ENCODE peak calls at places on chromosomes 6 and 20, in five cellular contexts. R is H1, N is H9, Z is trophoblast cell, Y is neuronal stem cell. V is an unnamed sample.
A peak's percentile ranks its signal among the peaks of the same experiment; 100 is the strongest.

GRCh38 chr20:1769491-1769890 is 111.9 kb upstream of the SIRPG start:
- DNase-seq in R (no peak), N (no peak), Z (no peak), Y (no peak), V (no peak)

GRCh38 chr20:58699246-58700107 is 6.9 kb downstream of the NPEPL1 start:
- DNase-seq in R (no peak), N (peak; percentile 23), Z (no peak), Y (no peak), V (no peak)

GRCh38 chr6:36692220-36692619 is 5.4 kb upstream of the RAB44 start:
- DNase-seq in R (no peak), N (no peak), Z (no peak), Y (no peak), V (no peak)

GRCh38 chr6:28506807-28507475 is 8.7 kb downstream of the GPX6 start:
- DNase-seq in R (no peak), N (no peak), Z (no peak), Y (no peak), V (no peak)

GRCh38 chr6:679282-679681 is 13.7 kb downstream of the EXOC2 start:
- DNase-seq in R (no peak), N (no peak), Z (no peak), Y (no peak), V (no peak)

GRCh38 chr6:117449549-117450439 is 24.1 kb upstream of the ROS1 start:
- DNase-seq in R (peak; percentile 56), N (peak; percentile 46), Z (peak; percentile 46), Y (peak; percentile 54), V (peak; percentile 85)

GRCh38 chr20:10376271-10377075 is 57.5 kb downstream of the MKKS start:
- DNase-seq in R (no peak), N (no peak), Z (no peak), Y (no peak), V (peak; percentile 54)

GRCh38 chr6:36596359-36596758 is 2.2 kb downstream of the SRSF3 start:
- DNase-seq in R (no peak), N (no peak), Z (no peak), Y (no peak), V (no peak)

GRCh38 chr20:19026901-19027644 is 185.4 kb upstream of the SLC24A3 start:
- DNase-seq in R (peak; percentile 59), N (peak; percentile 60), Z (no peak), Y (no peak), V (no peak)

GRCh38 chr20:17904027-17904426 is 64.6 kb downstream of the SNX5 start:
- DNase-seq in R (no peak), N (no peak), Z (no peak), Y (no peak), V (no peak)

GRCh38 chr6:65638047-65638831 is 68.8 kb downstream of the EYS start:
- DNase-seq in R (peak; percentile 70), N (peak; percentile 71), Z (peak; percentile 30), Y (peak; percentile 18), V (no peak)

GRCh38 chr20:58621906-58622548 is 29.1 kb upstream of the STX16 start:
- DNase-seq in R (no peak), N (no peak), Z (no peak), Y (no peak), V (no peak)

GRCh38 chr6:159098636-159099106 is 53.9 kb upstream of the TAGAP start:
- DNase-seq in R (no peak), N (no peak), Z (peak; percentile 77), Y (no peak), V (no peak)

GRCh38 chr20:32478576-32478975 is 106.6 kb downstream of the NOL4L start:
- DNase-seq in R (no peak), N (no peak), Z (no peak), Y (no peak), V (no peak)

GRCh38 chr6:14068133-14068532 is 49.4 kb upstream of the CD83 start:
- DNase-seq in R (no peak), N (no peak), Z (peak; percentile 49), Y (no peak), V (peak; percentile 55)

DNA sequence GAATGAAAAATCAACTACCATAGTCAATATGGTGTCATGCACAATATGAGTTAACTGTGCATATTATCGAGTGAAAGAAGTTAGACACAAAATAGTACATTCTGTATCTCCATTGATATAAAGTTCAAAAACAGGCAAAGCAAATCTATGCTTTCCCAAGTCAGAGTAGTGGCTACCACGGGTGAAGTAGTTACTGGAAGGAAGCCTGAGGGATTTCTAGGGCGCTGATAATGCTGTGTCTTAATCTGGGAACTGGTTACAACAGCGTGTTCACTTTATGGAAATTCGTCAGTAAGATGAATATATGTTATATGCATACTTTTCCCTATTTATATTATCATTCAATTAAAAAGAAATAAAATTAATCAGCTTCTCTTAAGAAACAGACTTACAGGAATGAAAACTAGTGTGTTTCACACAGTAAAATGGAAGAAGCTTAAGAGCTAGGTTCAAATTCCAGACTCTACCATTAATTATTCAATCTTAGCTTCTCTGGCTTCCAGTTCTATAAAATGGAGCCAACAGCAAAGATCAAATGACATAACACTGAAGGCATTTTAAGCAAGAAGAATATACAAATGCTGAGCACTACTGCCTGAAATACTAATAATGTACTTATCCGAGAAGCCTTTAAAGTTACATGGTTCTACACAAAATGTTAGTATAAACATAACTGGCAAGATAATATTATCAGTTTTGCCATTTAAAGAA is 19.2 kb downstream of the BACH2 start:
- DNase-seq in R (no peak), N (no peak), Z (no peak), Y (no peak), V (no peak)
- H2BK12ac ChIP-seq in R (no peak overlapping the region), N (no peak overlapping the region), Z (no peak overlapping the region), Y (no peak overlapping the region), V (no peak overlapping the region)

DNA sequence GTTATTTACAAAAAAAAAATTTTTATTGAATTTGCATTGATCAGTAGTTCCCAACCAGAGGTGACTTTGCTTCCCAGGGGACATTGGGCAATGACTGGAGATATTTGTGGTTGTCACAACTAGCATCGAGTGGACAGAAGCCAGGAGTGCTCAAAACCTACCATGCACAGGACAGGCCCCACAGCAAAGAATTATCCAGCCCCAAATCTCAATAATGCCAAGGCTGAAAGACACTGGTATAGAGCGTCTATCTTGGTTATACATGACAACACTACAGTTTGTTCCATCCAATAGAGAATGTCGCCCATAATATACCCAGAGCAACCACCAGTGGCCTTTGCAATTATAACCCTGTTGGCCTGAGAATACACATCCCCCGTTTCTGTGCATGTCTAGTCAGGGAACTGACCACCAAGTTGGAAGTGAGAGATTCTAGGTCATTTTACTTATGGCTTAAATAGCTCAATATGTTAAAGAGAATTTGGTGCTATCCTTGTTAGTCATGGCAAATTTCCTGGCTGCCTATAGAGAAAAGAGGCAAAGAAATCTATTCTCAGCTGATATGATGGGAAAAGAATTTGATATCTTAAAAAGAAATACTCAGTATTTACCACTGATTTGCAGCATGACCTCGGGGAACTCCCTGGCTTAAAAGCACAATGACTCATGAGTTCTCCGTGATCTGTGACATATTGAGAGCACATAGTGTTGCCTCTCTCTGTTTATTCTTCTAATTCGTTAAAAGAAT is 76.0 kb upstream of the ADTRP start:
- DNase-seq in R (no peak), N (no peak), Z (no peak), Y (no peak), V (peak; percentile 82)
- H2BK120ac ChIP-seq in R (no peak overlapping the region), N (no peak overlapping the region), Z (no peak overlapping the region), Y (no peak overlapping the region), V (no peak overlapping the region)

GRCh38 chr6:108544586-108544985 is 16.1 kb upstream of the FOXO3 start:
- DNase-seq in R (no peak), N (no peak), Z (no peak), Y (no peak), V (no peak)
- H3K4ac ChIP-seq in R (no peak overlapping the region), N (no peak overlapping the region), Z (no peak overlapping the region), Y (no peak overlapping the region), V (no peak overlapping the region)

GRCh38 chr6:10522929-10523573 is 1.9 kb downstream of the GCNT2 start:
- DNase-seq in R (peak; percentile 58), N (peak; percentile 82), Z (no peak), Y (no peak), V (no peak)
- H2BK12ac ChIP-seq in R (peak overlapping the region; percentile 70), N (no peak overlapping the region), Z (peak overlapping the region; percentile 94), Y (no peak overlapping the region), V (no peak overlapping the region)

GRCh38 chr6:138592698-138593097 is 93.4 kb upstream of the NHSL1 start:
- DNase-seq in R (no peak), N (no peak), Z (no peak), Y (no peak), V (no peak)
- H2BK120ac ChIP-seq in R (peak overlapping the region; percentile 67), N (no peak overlapping the region), Z (no peak overlapping the region), Y (no peak overlapping the region), V (no peak overlapping the region)

DNA sequence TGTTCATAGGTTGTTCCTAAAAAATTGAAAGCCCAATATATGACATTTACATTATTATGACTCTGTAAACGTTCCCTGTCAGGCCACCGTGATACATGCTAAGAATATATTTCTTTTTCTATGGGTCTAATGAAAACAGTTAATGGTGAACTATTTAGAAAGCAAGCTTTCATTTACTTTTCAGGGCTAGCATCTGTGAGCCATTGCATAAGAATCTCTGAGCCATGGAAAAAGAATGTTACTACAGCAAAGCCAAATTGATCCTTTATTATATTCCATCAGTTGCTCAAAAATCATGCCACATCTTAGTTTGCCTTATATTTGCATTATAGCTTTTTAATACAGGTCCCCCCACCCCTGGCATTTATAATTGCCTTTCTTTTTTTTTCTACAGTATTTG is 275.5 kb downstream of the ZFAND3 start:
- DNase-seq in R (no peak), N (no peak), Z (no peak), Y (no peak), V (peak; percentile 59)
- H3K4ac ChIP-seq in R (no peak overlapping the region), N (no peak overlapping the region), Z (no peak overlapping the region), Y (no peak overlapping the region), V (no peak overlapping the region)

GRCh38 chr6:144543006-144543871 is 258.1 kb downstream of the UTRN start:
- DNase-seq in R (no peak), N (no peak), Z (peak; percentile 37), Y (no peak), V (peak; percentile 21)
- H2BK12ac ChIP-seq in R (no peak overlapping the region), N (no peak overlapping the region), Z (no peak overlapping the region), Y (no peak overlapping the region), V (no peak overlapping the region)

DNA sequence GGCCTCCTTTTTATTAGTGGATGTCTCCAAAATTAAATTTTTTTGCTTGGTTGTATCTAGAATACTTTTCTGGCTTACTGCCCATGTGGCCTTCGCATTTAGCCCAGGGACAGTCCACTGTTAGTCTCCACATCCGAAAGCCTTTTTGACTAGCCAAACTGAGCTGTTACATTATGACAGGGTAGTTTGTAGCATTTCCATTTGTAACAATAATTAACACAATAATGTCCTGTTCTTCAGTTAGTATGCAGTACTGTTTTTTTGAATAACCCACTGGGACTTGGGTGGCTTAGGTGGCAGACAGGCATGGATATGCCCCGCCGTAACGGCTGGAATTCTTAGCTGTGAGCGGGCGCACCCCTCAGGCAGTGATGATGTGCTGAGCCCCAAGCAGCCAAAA is 12.7 kb upstream of the BTN3A2 start:
- DNase-seq in R (no peak), N (no peak), Z (no peak), Y (no peak), V (no peak)
- H2BK120ac ChIP-seq in R (no peak overlapping the region), N (no peak overlapping the region), Z (no peak overlapping the region), Y (no peak overlapping the region), V (no peak overlapping the region)

DNA sequence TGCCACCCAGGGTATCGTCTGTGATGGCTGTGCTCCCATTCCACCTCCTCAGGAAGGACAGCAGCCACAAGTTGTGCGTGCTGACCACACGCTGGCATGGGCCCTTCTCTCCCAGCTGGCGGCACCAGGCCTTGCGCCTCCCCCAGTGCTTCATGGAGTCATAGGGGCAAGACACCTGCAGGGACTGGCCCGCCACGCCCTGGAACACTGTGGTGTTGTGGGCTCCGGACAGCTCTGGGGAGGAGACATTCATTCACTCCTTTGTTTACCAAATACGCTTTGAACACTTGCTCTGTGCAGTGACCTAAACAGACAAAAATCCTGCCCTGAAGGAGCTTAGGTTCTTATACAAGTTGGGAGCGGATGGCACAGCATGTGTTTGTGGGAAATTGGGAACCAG is 1.5 kb downstream of the TREM2 start:
- DNase-seq in R (peak; percentile 32), N (no peak), Z (peak; percentile 35), Y (no peak), V (no peak)
- H3K4ac ChIP-seq in R (no peak overlapping the region), N (no peak overlapping the region), Z (no peak overlapping the region), Y (no peak overlapping the region), V (no peak overlapping the region)